ENCODE peak calls at places on chromosomes 3 and 15, in nine cellular contexts. One of them, this sample, is unnamed.

GRCh38 chr15:45831787-45832186 is 197.0 kb downstream of the SQOR start:
- DNase-seq in midbrain: no peak
- DNase-seq in stimulated activated CD4-positive, alpha-beta T cell treated with anti-CD3 and anti-CD28 coated beads, Interleukin-12 subunit alpha, Interleukin-12 subunit beta, amount 100 ng/mL, for 48 hours: no peak
- DNase-seq in NCI-H1092 treated with DMSO at 0.1 percent for 48 hours: no peak
- DNase-seq in GM18507: no peak
- DNase-seq in heart right ventricle: no peak
- DNase-seq in ureter: no peak
- DNase-seq in Daoy: peak
- DNase-seq in HTR-8/SVneo: no peak
- DNase-seq in this sample: no peak

GRCh38 chr3:170724599-170724998 is 138.7 kb upstream of the SLC7A14 start:
- DNase-seq in Daoy: peak
- DNase-seq in heart right ventricle: no peak
- DNase-seq in stimulated activated CD4-positive, alpha-beta T cell treated with anti-CD3 and anti-CD28 coated beads, Interleukin-12 subunit alpha, Interleukin-12 subunit beta, amount 100 ng/mL, for 48 hours: no peak
- DNase-seq in HTR-8/SVneo: no peak
- DNase-seq in midbrain: no peak
- DNase-seq in ureter: no peak
- DNase-seq in NCI-H1092 treated with DMSO at 0.1 percent for 48 hours: no peak
- DNase-seq in GM18507: no peak
- DNase-seq in this sample: no peak

GRCh38 chr3:184815046-184815930 is 3.3 kb downstream of the VPS8 start:
- DNase-seq in NCI-H1092 treated with DMSO at 0.1 percent for 48 hours: no peak
- DNase-seq in Daoy: peak
- DNase-seq in GM18507: no peak
- DNase-seq in ureter: no peak
- DNase-seq in HTR-8/SVneo: no peak
- DNase-seq in midbrain: no peak
- DNase-seq in stimulated activated CD4-positive, alpha-beta T cell treated with anti-CD3 and anti-CD28 coated beads, Interleukin-12 subunit alpha, Interleukin-12 subunit beta, amount 100 ng/mL, for 48 hours: no peak
- DNase-seq in heart right ventricle: no peak
- DNase-seq in this sample: no peak

GRCh38 chr15:99566157-99566900 is 545 bp downstream of the MEF2A start:
- DNase-seq in heart right ventricle: peak
- DNase-seq in stimulated activated CD4-positive, alpha-beta T cell treated with anti-CD3 and anti-CD28 coated beads, Interleukin-12 subunit alpha, Interleukin-12 subunit beta, amount 100 ng/mL, for 48 hours: no peak
- DNase-seq in Daoy: peak
- DNase-seq in ureter: peak
- DNase-seq in GM18507: no peak
- DNase-seq in HTR-8/SVneo: peak
- DNase-seq in midbrain: no peak
- DNase-seq in NCI-H1092 treated with DMSO at 0.1 percent for 48 hours: no peak
- DNase-seq in this sample: peak

GRCh38 chr3:135034291-135034768 is 239.3 kb downstream of the EPHB1 start:
- DNase-seq in NCI-H1092 treated with DMSO at 0.1 percent for 48 hours: peak
- DNase-seq in heart right ventricle: no peak
- DNase-seq in ureter: no peak
- DNase-seq in Daoy: no peak
- DNase-seq in midbrain: no peak
- DNase-seq in GM18507: no peak
- DNase-seq in HTR-8/SVneo: no peak
- DNase-seq in stimulated activated CD4-positive, alpha-beta T cell treated with anti-CD3 and anti-CD28 coated beads, Interleukin-12 subunit alpha, Interleukin-12 subunit beta, amount 100 ng/mL, for 48 hours: no peak
- DNase-seq in this sample: no peak

GRCh38 chr15:101325263-101326025 is 30.4 kb upstream of the SNRPA1 start:
- DNase-seq in GM18507: no peak
- DNase-seq in midbrain: no peak
- DNase-seq in heart right ventricle: no peak
- DNase-seq in HTR-8/SVneo: no peak
- DNase-seq in NCI-H1092 treated with DMSO at 0.1 percent for 48 hours: no peak
- DNase-seq in Daoy: no peak
- DNase-seq in stimulated activated CD4-positive, alpha-beta T cell treated with anti-CD3 and anti-CD28 coated beads, Interleukin-12 subunit alpha, Interleukin-12 subunit beta, amount 100 ng/mL, for 48 hours: no peak
- DNase-seq in ureter: peak
- DNase-seq in this sample: no peak

GRCh38 chr15:20348900-20349773 is 192.5 kb downstream of the GOLGA6L6 start:
- DNase-seq in HTR-8/SVneo: no peak
- DNase-seq in heart right ventricle: no peak
- DNase-seq in Daoy: peak
- DNase-seq in stimulated activated CD4-positive, alpha-beta T cell treated with anti-CD3 and anti-CD28 coated beads, Interleukin-12 subunit alpha, Interleukin-12 subunit beta, amount 100 ng/mL, for 48 hours: no peak
- DNase-seq in ureter: peak
- DNase-seq in GM18507: no peak
- DNase-seq in midbrain: no peak
- DNase-seq in NCI-H1092 treated with DMSO at 0.1 percent for 48 hours: no peak
- DNase-seq in this sample: no peak

GRCh38 chr3:9165441-9165840 is 84.0 kb downstream of the SRGAP3 start:
- DNase-seq in heart right ventricle: no peak
- DNase-seq in ureter: no peak
- DNase-seq in stimulated activated CD4-positive, alpha-beta T cell treated with anti-CD3 and anti-CD28 coated beads, Interleukin-12 subunit alpha, Interleukin-12 subunit beta, amount 100 ng/mL, for 48 hours: no peak
- DNase-seq in GM18507: no peak
- DNase-seq in HTR-8/SVneo: no peak
- DNase-seq in midbrain: no peak
- DNase-seq in NCI-H1092 treated with DMSO at 0.1 percent for 48 hours: no peak
- DNase-seq in Daoy: no peak
- DNase-seq in this sample: no peak

GRCh38 chr15:65512807-65513416 is 4.6 kb downstream of the DPP8 start:
- DNase-seq in midbrain: peak
- DNase-seq in ureter: peak
- DNase-seq in HTR-8/SVneo: no peak
- DNase-seq in heart right ventricle: peak
- DNase-seq in GM18507: no peak
- DNase-seq in NCI-H1092 treated with DMSO at 0.1 percent for 48 hours: no peak
- DNase-seq in stimulated activated CD4-positive, alpha-beta T cell treated with anti-CD3 and anti-CD28 coated beads, Interleukin-12 subunit alpha, Interleukin-12 subunit beta, amount 100 ng/mL, for 48 hours: no peak
- DNase-seq in Daoy: no peak
- DNase-seq in this sample: no peak

GRCh38 chr3:78707616-78708015 is 1060.2 kb downstream of the ROBO1 start:
- DNase-seq in midbrain: no peak
- DNase-seq in NCI-H1092 treated with DMSO at 0.1 percent for 48 hours: no peak
- DNase-seq in stimulated activated CD4-positive, alpha-beta T cell treated with anti-CD3 and anti-CD28 coated beads, Interleukin-12 subunit alpha, Interleukin-12 subunit beta, amount 100 ng/mL, for 48 hours: no peak
- DNase-seq in heart right ventricle: no peak
- DNase-seq in ureter: no peak
- DNase-seq in GM18507: no peak
- DNase-seq in HTR-8/SVneo: no peak
- DNase-seq in Daoy: no peak
- DNase-seq in this sample: no peak

GRCh38 chr3:52527732-52528595 is 5.7 kb downstream of the NT5DC2 start:
- DNase-seq in HTR-8/SVneo: no peak
- DNase-seq in NCI-H1092 treated with DMSO at 0.1 percent for 48 hours: no peak
- DNase-seq in ureter: no peak
- DNase-seq in stimulated activated CD4-positive, alpha-beta T cell treated with anti-CD3 and anti-CD28 coated beads, Interleukin-12 subunit alpha, Interleukin-12 subunit beta, amount 100 ng/mL, for 48 hours: no peak
- DNase-seq in GM18507: no peak
- DNase-seq in heart right ventricle: no peak
- DNase-seq in Daoy: no peak
- DNase-seq in midbrain: no peak
- DNase-seq in this sample: no peak